ENCODE peak calls at places on chromosomes 11 and 22, in ten cellular contexts. Q, J, F, I, P, X, Y, E, N and G are unnamed samples.

GRCh38 chr11:63875506-63875905 is 36.6 kb downstream of the MARK2 start:
- DNase-seq in Y (no peak), P (no peak), N (no peak), X (no peak), E (no peak), Q (no peak), J (no peak), I (no peak), F (no peak), G (no peak)

GRCh38 chr11:61752117-61752924 is at the start of gene MYRF:
- DNase-seq in Q (peak), N (peak), I (no peak), X (peak), E (peak), Y (no peak), P (no peak), J (peak), F (peak), G (no peak)

GRCh38 chr22:42883121-42883520 is 26.0 kb upstream of the ARFGAP3 start:
- DNase-seq in J (no peak), Q (no peak), X (no peak), I (no peak), P (no peak), F (peak), E (no peak), N (no peak), Y (no peak), G (no peak)

GRCh38 chr11:66311470-66311964 is 5.3 kb downstream of the CD248 start:
- DNase-seq in Y (no peak), E (no peak), F (no peak), N (no peak), I (no peak), J (no peak), Q (no peak), P (no peak), X (no peak), G (no peak)

GRCh38 chr22:32911526-32911925 is 110.0 kb downstream of the TIMP3 start:
- DNase-seq in F (no peak), X (no peak), P (peak), E (no peak), Q (no peak), J (peak), I (no peak), N (no peak), Y (no peak), G (peak)

GRCh38 chr11:120137611-120138521 is at the start of gene TRIM29:
- DNase-seq in I (no peak), P (no peak), N (no peak), X (no peak), E (peak), Q (no peak), J (no peak), Y (peak), F (peak), G (no peak)

GRCh38 chr22:25134028-25134427 is 65.6 kb upstream of the CRYBB3 start:
- DNase-seq in P (no peak), Y (no peak), N (no peak), I (no peak), E (no peak), J (no peak), X (no peak), Q (no peak), F (no peak), G (no peak)

GRCh38 chr22:19591568-19591967 is 67.4 kb upstream of the CLDN5 start:
- DNase-seq in I (no peak), J (no peak), P (peak), N (no peak), F (no peak), E (no peak), Y (no peak), Q (no peak), X (no peak), G (no peak)

GRCh38 chr11:64724863-64725535 is 2.0 kb upstream of the NRXN2 start:
- DNase-seq in Y (no peak), J (no peak), N (no peak), P (no peak), E (peak), F (no peak), I (no peak), Q (no peak), X (no peak), G (no peak)

GRCh38 chr11:64296830-64297721 is 3.1 kb upstream of the CATSPERZ start:
- DNase-seq in F (no peak), X (no peak), E (peak), I (no peak), J (no peak), Q (no peak), Y (no peak), P (no peak), N (no peak), G (no peak)

DNA sequence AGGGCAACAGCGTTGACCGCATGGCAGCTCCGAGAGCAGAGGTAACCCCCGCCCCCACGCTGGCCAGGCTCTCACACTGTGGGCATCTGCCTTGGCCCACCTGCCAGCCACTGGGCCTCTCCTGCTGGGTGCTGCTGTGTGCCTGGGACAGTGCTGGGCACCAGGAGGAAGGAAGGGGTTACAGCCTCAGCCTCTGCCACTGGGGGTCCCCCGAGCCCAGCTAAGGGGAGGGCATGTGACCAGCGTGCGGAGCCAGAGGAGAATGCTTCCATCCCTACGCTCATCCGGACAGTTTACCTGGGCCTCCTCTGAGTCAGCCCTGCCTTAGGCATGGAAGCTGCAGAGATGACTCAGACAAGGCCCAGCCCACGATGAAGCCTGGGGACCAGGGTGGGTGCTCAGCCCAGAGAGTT is 10.9 kb downstream of the NCF4 start:
- DNase-seq in E (peak), J (no peak), Q (no peak), I (no peak), X (no peak), P (no peak), F (no peak), N (no peak), Y (no peak), G (no peak)
- TF ChIP-seq CTCF in E (no peak), J (no peak), Q (no peak), I (no peak), X (no peak), P (no peak), F (no peak), N (no peak), Y (no peak), G (no peak)

GRCh38 chr11:31827458-31828206 is 16.5 kb upstream of the PAX6 start:
- DNase-seq in I (no peak), E (no peak), Y (no peak), N (no peak), J (peak), P (peak), X (no peak), F (no peak), Q (no peak), G (no peak)
- H3K4me3 ChIP-seq in I (no peak), E (no peak), Y (no peak), N (no peak), J (no peak), P (no peak), X (no peak), F (no peak), Q (no peak), G (no peak)

GRCh38 chr11:76863196-76863777 is 2.6 kb downstream of the ACER3 start:
- DNase-seq in I (no peak), X (no peak), F (no peak), Q (no peak), N (no peak), P (no peak), Y (no peak), J (no peak), E (no peak), G (no peak)

GRCh38 chr11:76857776-76858461 is 2.8 kb upstream of the ACER3 start:
- DNase-seq in J (no peak), F (no peak), N (no peak), P (no peak), X (no peak), I (no peak), Q (peak), E (no peak), Y (no peak), G (no peak)

GRCh38 chr11:76859708-76860233 is 947 bp upstream of the ACER3 start:
- DNase-seq in N (no peak), F (no peak), E (no peak), X (no peak), Y (no peak), P (no peak), J (no peak), I (no peak), Q (no peak), G (no peak)

GRCh38 chr11:76861490-76861953 is 804 bp downstream of the ACER3 start:
- DNase-seq in P (no peak), N (no peak), J (no peak), Y (no peak), F (no peak), E (peak), X (no peak), Q (no peak), I (no peak), G (no peak)

GRCh38 chr11:76860539-76861475 is at the start of gene ACER3:
- DNase-seq in J (peak), Y (peak), E (peak), P (peak), Q (peak), F (peak), X (peak), N (peak), I (peak), G (peak)
- TF ChIP-seq CTCF in J (peak), Y (peak), E (peak), P (peak), Q (no peak), F (no peak), X (no peak), N (no peak), I (peak), G (peak)

GRCh38 chr11:113260096-113260425 is 54.3 kb upstream of the TTC12 start:
- DNase-seq in E (no peak), I (no peak), Y (no peak), F (no peak), P (no peak), X (no peak), N (no peak), Q (no peak), J (no peak), G (no peak)
- H3K4me3 ChIP-seq in E (no peak), I (no peak), Y (no peak), F (no peak), P (no peak), X (no peak), N (no peak), Q (no peak), J (no peak), G (no peak)

DNA sequence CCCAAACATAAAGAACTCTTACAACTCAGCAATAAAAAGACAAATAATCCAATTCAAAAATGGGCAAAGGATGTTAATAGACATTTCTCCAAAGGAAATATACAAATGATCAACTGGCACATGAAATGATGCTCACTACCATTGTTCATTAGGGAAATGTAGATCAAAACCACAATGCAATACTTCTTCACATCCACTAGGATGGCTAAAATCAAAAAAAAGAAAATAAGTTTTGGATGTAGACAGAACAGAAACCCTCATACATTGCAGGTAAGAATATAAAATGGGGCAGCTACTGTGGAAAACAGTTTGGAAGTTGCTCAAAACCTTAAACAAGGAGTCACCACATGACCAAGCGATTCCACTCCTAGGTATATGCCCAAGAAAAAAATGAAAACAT is 16.3 kb downstream of the SIK3 start:
- DNase-seq in Q (no peak), N (no peak), P (no peak), E (no peak), X (no peak), Y (no peak), F (no peak), J (no peak), I (no peak), G (no peak)
- TF ChIP-seq CTCF in Q (no peak), N (no peak), P (no peak), E (no peak), X (no peak), Y (no peak), F (no peak), J (no peak), I (no peak), G (no peak)

DNA sequence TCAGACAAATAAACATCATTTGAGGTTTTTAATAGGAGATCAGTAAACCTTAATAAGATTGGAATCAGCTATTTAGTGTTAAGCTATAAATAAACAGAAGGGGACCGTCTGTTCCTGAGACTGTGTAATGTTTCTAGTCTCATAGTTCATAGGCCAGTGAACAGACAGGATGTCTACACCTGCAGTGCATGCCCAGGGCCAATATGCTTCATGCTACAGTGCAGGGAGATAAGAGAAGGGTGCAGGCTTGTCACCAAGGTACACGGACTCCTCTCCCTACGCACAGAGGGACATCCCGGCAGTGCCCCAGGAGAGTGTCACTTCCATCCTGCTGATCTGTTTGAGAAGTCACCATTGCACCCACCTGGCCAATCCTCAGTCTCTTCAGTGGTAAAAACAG is 148.6 kb downstream of the OPCML start:
- DNase-seq in X (no peak), J (no peak), N (no peak), Q (no peak), Y (no peak), P (no peak), E (no peak), F (no peak), I (no peak), G (no peak)
- H3K4me3 ChIP-seq in X (no peak), J (no peak), N (no peak), Q (no peak), Y (no peak), P (no peak), E (no peak), F (no peak), I (no peak), G (no peak)

DNA sequence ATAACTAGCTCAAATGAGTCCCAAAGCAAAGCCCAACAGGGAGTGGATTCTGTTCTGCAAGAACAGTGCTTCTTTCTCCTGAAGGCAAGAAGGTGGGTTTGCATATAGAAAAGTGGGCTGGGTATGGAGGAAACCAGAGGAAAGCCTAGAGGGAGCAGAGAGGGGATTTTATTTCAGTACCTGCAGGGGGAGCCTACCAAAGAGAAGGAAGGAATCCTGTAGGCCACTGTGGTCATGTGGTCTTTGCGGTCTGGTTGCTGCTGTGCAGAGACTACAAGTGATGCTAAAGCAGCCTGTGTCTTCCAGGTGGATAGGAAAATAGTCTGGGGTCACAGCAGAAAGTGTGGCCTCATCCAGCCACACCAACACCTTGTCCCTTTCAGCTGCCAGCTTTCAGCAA is 33.2 kb upstream of the ZBTB16 start:
- DNase-seq in E (peak), Y (no peak), Q (peak), X (no peak), I (no peak), P (peak), F (no peak), J (peak), N (no peak), G (no peak)
- TF ChIP-seq CTCF in E (peak), Y (no peak), Q (no peak), X (no peak), I (peak), P (peak), F (no peak), J (peak), N (no peak), G (no peak)